ENCODE peak calls at places on chromosomes 11 and 22, in four cellular contexts. One of them, this sample, is unnamed.

GRCh38 chr11:69969890-69970784 is 108.0 kb upstream of the ANO1 start:
- DNase-seq in SK-N-SH: no peak
- DNase-seq in AG04449: no peak
- DNase-seq in coronary artery: no peak
- DNase-seq in this sample: no peak

GRCh38 chr11:128379587-128380279 is 207.6 kb downstream of the ETS1 start:
- DNase-seq in SK-N-SH: peak
- DNase-seq in AG04449: no peak
- DNase-seq in coronary artery: no peak
- DNase-seq in this sample: no peak

GRCh38 chr11:8792636-8793035 is 110.0 kb downstream of the RPL27A start:
- DNase-seq in SK-N-SH: no peak
- DNase-seq in AG04449: no peak
- DNase-seq in coronary artery: no peak
- DNase-seq in this sample: no peak

GRCh38 chr11:12906501-12906900 is 102.6 kb upstream of the RASSF10 start:
- DNase-seq in SK-N-SH: no peak
- DNase-seq in AG04449: no peak
- DNase-seq in coronary artery: no peak
- DNase-seq in this sample: no peak

GRCh38 chr11:104823638-104824037 is 74.6 kb downstream of the CASP12 start:
- DNase-seq in SK-N-SH: no peak
- DNase-seq in AG04449: no peak
- DNase-seq in coronary artery: no peak
- DNase-seq in this sample: no peak

GRCh38 chr11:128463386-128463829 is 124.0 kb downstream of the ETS1 start:
- DNase-seq in SK-N-SH: peak
- DNase-seq in AG04449: peak
- DNase-seq in coronary artery: peak
- DNase-seq in this sample: peak

GRCh38 chr11:2897048-2897447 is 11.5 kb upstream of the CDKN1C start:
- DNase-seq in SK-N-SH: no peak
- DNase-seq in AG04449: no peak
- DNase-seq in coronary artery: no peak
- DNase-seq in this sample: no peak

GRCh38 chr11:36460220-36460619 is 49.9 kb downstream of the TRAF6 start:
- DNase-seq in SK-N-SH: no peak
- DNase-seq in AG04449: no peak
- DNase-seq in coronary artery: no peak
- DNase-seq in this sample: no peak

GRCh38 chr22:17284917-17285316 is 65.7 kb upstream of the ADA2 start:
- DNase-seq in SK-N-SH: no peak
- DNase-seq in AG04449: no peak
- DNase-seq in coronary artery: no peak
- DNase-seq in this sample: no peak

GRCh38 chr11:66465371-66466224 is 1.1 kb upstream of the PELI3 start:
- DNase-seq in SK-N-SH: no peak
- DNase-seq in AG04449: no peak
- DNase-seq in coronary artery: no peak
- DNase-seq in this sample: no peak

GRCh38 chr11:107043242-107043991 is 25.1 kb upstream of the GUCY1A2 start:
- DNase-seq in SK-N-SH: no peak
- DNase-seq in AG04449: peak
- DNase-seq in coronary artery: no peak
- DNase-seq in this sample: peak

GRCh38 chr11:129947474-129947873 is 52.1 kb upstream of the NFRKB start:
- DNase-seq in SK-N-SH: no peak
- DNase-seq in AG04449: no peak
- DNase-seq in coronary artery: no peak
- DNase-seq in this sample: no peak

GRCh38 chr11:22666320-22666699 is at the start of gene GAS2:
- DNase-seq in SK-N-SH: no peak
- DNase-seq in AG04449: no peak
- DNase-seq in coronary artery: no peak
- DNase-seq in this sample: no peak
- H3K4me3 ChIP-seq in SK-N-SH: peak
- H3K4me3 ChIP-seq in AG04449: peak
- H3K4me3 ChIP-seq in coronary artery: peak
- H3K4me3 ChIP-seq in this sample: no peak

DNA sequence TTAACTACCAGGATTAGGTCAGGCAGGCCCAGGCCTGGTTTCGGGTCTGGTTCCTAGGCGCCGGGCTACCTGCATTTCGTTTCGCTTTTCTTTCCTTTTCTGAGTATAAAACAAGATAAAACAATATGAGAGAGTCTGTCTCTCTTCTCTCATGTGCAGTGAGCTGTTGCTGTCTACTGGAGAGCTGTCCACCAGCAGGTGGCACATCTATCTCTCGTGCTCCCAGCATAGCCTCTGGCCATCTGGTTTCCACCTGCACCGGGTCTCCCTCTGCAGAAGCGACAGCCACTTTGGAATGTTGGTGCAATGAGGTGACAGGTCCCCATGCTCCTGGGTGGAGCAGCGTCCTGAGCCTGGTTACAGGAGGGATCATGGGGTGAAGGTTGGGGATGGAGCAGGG is 27.7 kb downstream of the RIBC2 start:
- DNase-seq in SK-N-SH: peak
- DNase-seq in AG04449: no peak
- DNase-seq in coronary artery: no peak
- DNase-seq in this sample: no peak
- H3K4me3 ChIP-seq in SK-N-SH: no peak
- H3K4me3 ChIP-seq in AG04449: no peak
- H3K4me3 ChIP-seq in coronary artery: no peak
- H3K4me3 ChIP-seq in this sample: no peak

DNA sequence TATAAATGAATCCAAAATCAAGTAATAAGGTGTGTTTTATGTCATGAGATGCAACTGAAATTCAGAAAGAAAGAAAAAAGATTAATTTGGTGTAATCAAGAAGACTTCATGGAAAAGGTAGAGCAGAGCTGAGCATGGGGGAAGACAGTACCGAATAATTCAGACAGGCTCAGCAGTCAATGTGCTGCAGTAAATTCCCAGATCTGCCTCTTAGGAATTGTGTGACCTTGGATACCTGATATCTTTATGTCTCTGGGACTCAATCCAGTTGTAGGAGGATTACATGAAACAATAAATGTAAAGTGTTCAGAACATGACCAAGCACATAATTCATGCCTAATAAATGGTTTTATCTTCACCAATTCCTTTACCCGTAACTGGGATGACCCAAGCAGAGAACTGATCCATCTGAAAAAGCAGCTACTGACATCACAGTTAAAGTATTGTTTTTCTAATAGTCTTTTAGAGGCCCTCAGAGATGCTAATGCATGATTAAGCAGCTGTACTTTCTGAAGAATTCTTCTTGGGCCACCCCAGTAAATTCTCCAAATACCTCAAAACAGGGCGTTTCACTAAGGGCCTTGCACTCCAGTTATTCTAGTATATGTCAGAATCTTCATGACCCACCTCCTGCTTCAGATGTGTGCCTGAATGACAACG is 7.8 kb downstream of the MS4A12 start:
- DNase-seq in SK-N-SH: no peak
- DNase-seq in AG04449: no peak
- DNase-seq in coronary artery: no peak
- DNase-seq in this sample: no peak
- H3K4me3 ChIP-seq in SK-N-SH: no peak
- H3K4me3 ChIP-seq in AG04449: no peak
- H3K4me3 ChIP-seq in coronary artery: no peak
- H3K4me3 ChIP-seq in this sample: no peak

GRCh38 chr22:39661842-39662676 is 91.5 kb downstream of the CACNA1I start:
- DNase-seq in SK-N-SH: no peak
- DNase-seq in AG04449: no peak
- DNase-seq in coronary artery: no peak
- DNase-seq in this sample: no peak
- H3K4me3 ChIP-seq in SK-N-SH: no peak
- H3K4me3 ChIP-seq in AG04449: no peak
- H3K4me3 ChIP-seq in coronary artery: peak
- H3K4me3 ChIP-seq in this sample: no peak

DNA sequence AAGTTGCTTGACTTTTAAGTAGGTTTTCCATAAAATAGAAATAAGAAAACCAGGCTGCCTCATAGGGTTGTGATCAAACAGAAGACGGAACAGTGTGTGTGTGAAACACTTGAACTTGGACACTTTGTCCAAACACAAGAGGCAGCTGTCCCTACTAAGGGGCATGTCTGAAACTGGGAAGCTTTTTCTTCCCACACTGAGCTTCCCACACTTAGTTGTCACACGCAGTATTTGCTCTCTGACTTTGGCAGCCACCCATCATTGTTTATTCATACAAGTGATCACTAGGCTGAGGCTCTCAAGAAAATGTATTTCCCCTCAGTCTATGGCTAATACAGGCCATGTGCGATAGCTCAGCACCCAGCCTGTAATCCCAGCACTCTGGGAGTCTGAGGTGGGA is 1.2 kb upstream of the C11orf91 start:
- DNase-seq in SK-N-SH: no peak
- DNase-seq in AG04449: no peak
- DNase-seq in coronary artery: no peak
- DNase-seq in this sample: no peak
- H3K4me3 ChIP-seq in SK-N-SH: no peak
- H3K4me3 ChIP-seq in AG04449: no peak
- H3K4me3 ChIP-seq in coronary artery: peak
- H3K4me3 ChIP-seq in this sample: no peak